ENCODE peak calls at places on chromosomes 12 and 14, in five cellular contexts. O is HepG2, N is GM12891, Z is GM12878, R is H1. D is an unnamed sample.

GRCh38 chr12:93060071-93060665 is 131.1 kb upstream of the EEA1 start:
- DNase-seq in O (no peak), N (peak), Z (peak), R (no peak), D (peak)

GRCh38 chr14:89617471-89618291 is 200.6 kb upstream of the FOXN3 start:
- DNase-seq in O (peak), N (no peak), Z (no peak), R (no peak), D (no peak)

GRCh38 chr14:64417042-64417770 is 29.1 kb downstream of the MTHFD1 start:
- DNase-seq in O (no peak), N (no peak), Z (no peak), R (no peak), D (no peak)

GRCh38 chr12:13530966-13531365 is 334.4 kb downstream of the EMP1 start:
- DNase-seq in O (no peak), N (no peak), Z (no peak), R (no peak), D (no peak)

GRCh38 chr12:88052686-88053085 is 23.5 kb upstream of the C12orf50 start:
- DNase-seq in O (peak), N (no peak), Z (no peak), R (no peak), D (no peak)

GRCh38 chr14:93032301-93032929 is 83.3 kb downstream of the ITPK1 start:
- DNase-seq in O (no peak), N (no peak), Z (no peak), R (no peak), D (no peak)

GRCh38 chr14:101241807-101242278 is 319.5 kb upstream of the DIO3 start:
- DNase-seq in O (no peak), N (no peak), Z (no peak), R (no peak), D (no peak)

GRCh38 chr12:98431089-98431488 is 84.3 kb upstream of the TMPO start:
- DNase-seq in O (no peak), N (no peak), Z (no peak), R (no peak), D (no peak)

GRCh38 chr14:43005807-43006206 is 1399.1 kb downstream of the LRFN5 start:
- DNase-seq in O (no peak), N (no peak), Z (no peak), R (no peak), D (no peak)

GRCh38 chr12:103677341-103677740 is 90.3 kb downstream of the STAB2 start:
- DNase-seq in O (no peak), N (no peak), Z (no peak), R (no peak), D (no peak)

GRCh38 chr12:13198921-13199320 is 2.4 kb downstream of the EMP1 start:
- DNase-seq in O (no peak), N (no peak), Z (no peak), R (no peak), D (no peak)

GRCh38 chr12:22527999-22528398 is 16.3 kb downstream of the C2CD5 start:
- DNase-seq in O (no peak), N (no peak), Z (no peak), R (no peak), D (no peak)

GRCh38 chr14:70357985-70358384 is 1.5 kb downstream of the COX16 start:
- DNase-seq in O (no peak), N (no peak), Z (no peak), R (no peak), D (no peak)

GRCh38 chr14:56592746-56593544 is 13.3 kb downstream of the TMEM260 start:
- DNase-seq in O (peak), N (no peak), Z (no peak), R (no peak), D (no peak)

GRCh38 chr14:22070119-22070982 is 396.7 kb upstream of the OR4E1 start:
- DNase-seq in O (no peak), N (no peak), Z (no peak), R (no peak), D (no peak)

GRCh38 chr12:107318804-107319535 is 225.6 kb upstream of the CRY1 start:
- DNase-seq in O (no peak), N (peak), Z (no peak), R (no peak), D (no peak)

GRCh38 chr12:6829532-6830220 is 1.5 kb downstream of the P3H3 start:
- DNase-seq in O (peak), N (no peak), Z (no peak), R (no peak), D (no peak)

GRCh38 chr12:7319934-7320333 is 16.1 kb downstream of the ACSM4 start:
- DNase-seq in O (no peak), N (no peak), Z (no peak), R (no peak), D (no peak)

GRCh38 chr14:32648434-32648833 is 290.2 kb upstream of the NPAS3 start:
- DNase-seq in O (no peak), N (no peak), Z (no peak), R (no peak), D (no peak)

GRCh38 chr14:34160619-34161018 is 209.7 kb upstream of the EGLN3 start:
- DNase-seq in O (no peak), N (no peak), Z (no peak), R (no peak), D (no peak)

GRCh38 chr12:124498178-124498869 is 69.1 kb downstream of the NCOR2 start:
- DNase-seq in O (no peak), N (no peak), Z (no peak), R (no peak), D (no peak)

GRCh38 chr12:25997401-25997973 is 39.0 kb downstream of the RASSF8 start:
- DNase-seq in O (no peak), N (no peak), Z (no peak), R (no peak), D (no peak)

GRCh38 chr12:14612250-14612649 is 44.6 kb upstream of the PLBD1 start:
- DNase-seq in O (no peak), N (no peak), Z (no peak), R (no peak), D (no peak)

GRCh38 chr14:103002578-103003350 is 54.6 kb downstream of the CDC42BPB start:
- DNase-seq in O (peak), N (no peak), Z (no peak), R (no peak), D (no peak)

GRCh38 chr12:13154851-13155250 is 41.7 kb upstream of the EMP1 start:
- DNase-seq in O (no peak), N (no peak), Z (no peak), R (no peak), D (no peak)

GRCh38 chr12:30694412-30694955 is 1.2 kb downstream of the IPO8 start:
- DNase-seq in O (no peak), N (no peak), Z (no peak), R (no peak), D (no peak)

GRCh38 chr14:64688801-64689200 is 15.4 kb upstream of the PLEKHG3 start:
- DNase-seq in O (no peak), N (no peak), Z (no peak), R (no peak), D (no peak)

GRCh38 chr14:36874396-36875138 is 212.9 kb downstream of the PAX9 start:
- DNase-seq in O (no peak), N (no peak), Z (no peak), R (no peak), D (no peak)

GRCh38 chr14:31657917-31658316 is 96.7 kb downstream of the NUBPL start:
- DNase-seq in O (no peak), N (no peak), Z (no peak), R (no peak), D (no peak)

GRCh38 chr12:2095878-2096277 is 43.1 kb downstream of the CACNA1C start:
- DNase-seq in O (no peak), N (no peak), Z (no peak), R (no peak), D (no peak)
- TF ChIP-seq POLR2AphosphoS5 in O (no peak), N (no peak), Z (no peak), R (no peak), D (no peak)

GRCh38 chr12:57128519-57129247 is 400 bp downstream of the LRP1 start:
- DNase-seq in O (no peak), N (no peak), Z (no peak), R (no peak), D (no peak)
- TF ChIP-seq TAF1 in O (no peak), N (no peak), Z (no peak), R (peak), D (no peak)

DNA sequence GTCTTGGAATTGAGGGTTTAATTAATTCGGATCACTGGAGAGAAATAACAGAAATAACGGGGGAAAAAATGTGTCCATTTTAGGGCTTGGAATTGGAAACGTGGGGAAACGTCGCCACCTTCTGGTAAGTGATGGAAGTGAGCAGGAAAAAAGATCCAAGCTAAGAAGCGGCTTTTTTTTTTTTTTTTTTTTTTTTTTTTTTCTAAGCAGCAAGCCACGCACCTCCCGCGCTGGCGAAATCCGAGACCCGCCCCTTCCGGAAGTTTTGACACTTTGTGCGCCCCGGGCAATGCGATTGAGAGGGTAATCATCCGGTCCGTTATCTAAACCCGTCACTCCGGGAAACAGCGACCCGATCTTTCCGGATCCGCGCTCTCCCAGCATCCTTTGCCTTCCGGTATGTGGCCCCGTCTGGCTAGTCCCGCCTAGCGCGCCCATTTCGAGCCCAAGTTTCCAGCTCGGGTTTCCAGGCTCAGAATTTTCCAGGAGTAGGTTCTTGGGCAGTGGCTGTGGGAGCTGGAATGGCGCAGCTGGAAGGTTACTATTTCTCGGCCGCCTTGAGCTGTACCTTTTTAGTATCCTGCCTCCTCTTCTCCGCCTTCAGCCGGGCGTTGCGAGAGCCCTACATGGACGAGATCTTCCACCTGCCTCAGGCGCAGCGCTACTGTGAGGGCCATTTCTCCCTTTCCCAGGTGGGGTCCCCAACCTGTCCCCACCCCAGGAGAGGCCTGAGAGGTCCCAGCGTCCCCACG is at the start of gene ALG10:
- DNase-seq in O (peak), N (peak), Z (peak), R (peak), D (peak)
- TF ChIP-seq POLR2A in O (peak), N (peak), Z (peak), R (no peak), D (peak)

GRCh38 chr12:112011685-112012084 is 1.3 kb downstream of the TMEM116 start:
- DNase-seq in O (no peak), N (no peak), Z (no peak), R (no peak), D (no peak)

GRCh38 chr12:112012775-112013600 is at the start of the genes ERP29 and TMEM116:
- DNase-seq in O (peak), N (peak), Z (peak), R (peak), D (peak)

GRCh38 chr12:112010415-112011344 is 2.3 kb downstream of the TMEM116 start:
- DNase-seq in O (no peak), N (no peak), Z (no peak), R (no peak), D (no peak)

GRCh38 chr12:112015938-112016337 is 2.7 kb downstream of the ERP29 start:
- DNase-seq in O (no peak), N (no peak), Z (no peak), R (no peak), D (no peak)

GRCh38 chr12:112013601-112014402 is 576 bp downstream of the ERP29 start:
- DNase-seq in O (peak), N (no peak), Z (peak), R (peak), D (no peak)
- TF ChIP-seq POLR2AphosphoS5 in O (peak), N (peak), Z (peak), R (peak), D (peak)

DNA sequence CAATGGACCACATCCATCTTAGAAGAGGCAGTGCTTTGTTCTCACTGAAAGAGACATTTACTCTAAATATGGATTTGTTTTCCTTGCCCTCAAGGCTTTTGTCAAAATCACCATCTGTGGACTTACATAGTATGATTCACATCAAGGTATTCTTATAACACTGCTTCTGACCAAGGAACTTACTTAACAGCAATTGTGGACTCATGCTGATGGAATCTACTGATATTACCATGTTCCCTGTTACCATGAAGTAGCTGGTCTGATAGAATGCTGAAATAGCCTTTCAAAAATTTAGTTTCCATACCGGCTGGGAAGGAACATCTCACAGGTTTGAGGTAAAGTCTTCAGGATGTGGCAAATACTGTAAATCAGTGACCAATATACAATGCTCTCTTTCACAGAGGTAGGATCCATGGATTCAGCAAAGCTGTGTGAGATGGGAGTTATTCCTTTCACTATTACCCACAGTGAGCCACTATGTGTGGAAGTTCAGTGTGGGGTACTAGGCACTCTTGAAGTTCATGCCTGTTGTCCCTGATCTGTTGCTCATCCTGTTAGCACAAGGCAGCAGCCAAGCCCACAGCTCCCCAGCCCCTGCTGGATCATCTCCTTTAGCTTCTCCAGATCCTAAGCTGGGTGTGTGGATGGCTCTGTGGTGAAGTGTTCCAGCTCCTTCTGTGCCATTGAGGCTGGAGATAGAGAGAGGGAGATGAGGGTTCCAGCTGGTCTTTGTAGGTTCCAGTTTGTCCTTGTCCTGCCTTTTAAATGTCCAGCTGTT is 126.4 kb downstream of the ATP23 start:
- DNase-seq in O (no peak), N (no peak), Z (no peak), R (no peak), D (no peak)
- TF ChIP-seq TAF1 in O (no peak), N (no peak), Z (no peak), R (no peak), D (no peak)

DNA sequence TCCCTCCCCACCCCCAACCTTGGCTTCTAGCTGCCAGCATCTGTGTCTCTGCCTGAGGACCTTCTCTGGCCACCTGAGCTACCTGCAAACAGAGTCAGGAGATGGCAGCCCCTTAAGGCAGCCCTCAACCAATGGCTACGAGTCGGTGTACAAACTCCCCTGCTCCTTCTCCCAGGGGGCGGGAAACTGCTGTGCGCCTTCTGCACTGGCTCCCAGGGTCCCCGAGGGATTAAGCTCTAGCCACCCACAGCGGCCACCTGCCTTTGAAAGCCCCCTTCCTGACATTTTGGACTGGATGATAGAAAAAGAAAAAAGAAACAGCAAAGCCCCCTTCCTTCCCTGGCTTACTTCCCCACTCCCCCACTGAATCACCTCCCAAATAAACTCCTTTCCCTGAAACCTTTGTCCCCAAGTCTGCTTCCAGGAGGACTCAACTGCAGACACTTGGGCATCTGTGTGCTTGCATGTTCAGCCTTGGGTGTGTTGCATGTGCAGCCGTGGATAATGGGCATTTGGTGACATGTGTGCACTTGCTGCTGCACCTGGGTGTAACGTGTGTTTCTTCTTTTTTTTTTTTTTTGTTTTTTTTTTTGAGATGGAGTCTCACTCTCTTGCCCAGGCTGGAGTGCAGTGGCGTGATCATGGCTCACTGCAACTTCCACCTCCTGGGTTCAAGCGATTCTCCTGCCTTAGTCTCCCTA is 6.0 kb downstream of the SDS start:
- DNase-seq in O (no peak), N (no peak), Z (no peak), R (no peak), D (no peak)
- TF ChIP-seq POLR2A in O (no peak), N (no peak), Z (no peak), R (no peak), D (no peak)

DNA sequence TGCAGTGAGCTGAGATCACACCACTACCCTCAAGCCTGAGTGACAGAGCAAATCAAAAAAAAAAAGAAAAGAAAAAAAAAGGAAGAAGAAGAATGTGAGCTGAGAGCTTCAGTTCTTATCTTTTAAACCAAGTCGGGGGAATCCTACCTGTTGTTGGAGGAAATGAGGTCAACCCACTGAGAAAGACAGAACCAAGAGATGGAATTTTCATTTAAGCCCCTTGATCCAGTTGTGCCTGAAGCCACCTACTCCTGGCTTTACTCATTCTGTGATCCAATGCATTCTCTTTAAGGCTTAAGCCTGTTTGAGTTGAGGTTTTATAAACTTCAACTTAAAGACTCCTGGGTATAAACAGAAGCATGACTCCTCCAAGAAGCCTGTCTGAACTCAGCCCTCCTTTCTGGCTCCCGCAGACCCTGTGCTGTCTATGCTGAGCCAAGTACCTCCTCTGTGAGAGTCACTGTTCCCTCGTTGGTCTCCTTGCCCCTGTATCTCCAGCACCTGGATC is 32.5 kb downstream of the MAP1LC3B2 start:
- DNase-seq in O (no peak), N (no peak), Z (no peak), R (no peak), D (no peak)
- TF ChIP-seq POLR2AphosphoS5 in O (no peak), N (no peak), Z (no peak), R (no peak), D (no peak)

GRCh38 chr12:53803703-53804102 is 51.9 kb upstream of the CISTR start:
- DNase-seq in O (no peak), N (no peak), Z (no peak), R (no peak), D (no peak)
- TF ChIP-seq TAF1 in O (no peak), N (no peak), Z (no peak), R (no peak), D (no peak)

GRCh38 chr12:1576410-1577240 is 17.8 kb downstream of the FBXL14 start:
- DNase-seq in O (no peak), N (no peak), Z (no peak), R (no peak), D (no peak)
- TF ChIP-seq POLR2A in O (no peak), N (no peak), Z (no peak), R (no peak), D (no peak)

D was measured in GM12892.